ENCODE peak calls at places on chromosomes 4 and X, in seven cellular contexts. E, I, N, L, O, P and J are unnamed samples.

GRCh38 chr4:76585270-76585669 is 150.2 kb downstream of the SHROOM3 start:
- DNase-seq in E (no peak), I (no peak), N (no peak), L (no peak), O (no peak), P (no peak), J (no peak)

GRCh38 chrX:38804481-38805293 is 3.4 kb downstream of the MID1IP1 start:
- DNase-seq in E (peak; percentile 47), I (peak; percentile 48), N (peak; percentile 14), L (peak; percentile 5), O (peak; percentile 28), P (peak; percentile 41), J (no peak)

GRCh38 chrX:101409043-101409442 is 1.0 kb downstream of the HNRNPH2 start:
- DNase-seq in E (no peak), I (no peak), N (no peak), L (no peak), O (no peak), P (no peak), J (no peak)

GRCh38 chrX:1213971-1214370 is 1.5 kb upstream of the CRLF2 start:
- DNase-seq in E (no peak), I (no peak), N (no peak), L (no peak), O (no peak), P (no peak), J (no peak)

GRCh38 chrX:153342762-153343558 is 9.0 kb downstream of the ZNF275 start:
- DNase-seq in E (no peak), I (peak; percentile 32), N (no peak), L (no peak), O (no peak), P (no peak), J (no peak)

GRCh38 chrX:74922922-74923321 is 2.3 kb downstream of the NEXMIF start:
- DNase-seq in E (no peak), I (no peak), N (peak; percentile 45), L (no peak), O (no peak), P (no peak), J (peak; percentile 69)

GRCh38 chr4:183721207-183722081 is 62.4 kb downstream of the TRAPPC11 start:
- DNase-seq in E (peak; percentile 78), I (peak; percentile 64), N (peak; percentile 42), L (peak; percentile 41), O (no peak), P (no peak), J (no peak)

GRCh38 chr4:101198741-101199339 is 148.5 kb downstream of the PPP3CA start:
- DNase-seq in E (no peak), I (no peak), N (no peak), L (no peak), O (no peak), P (peak; percentile 95), J (no peak)

GRCh38 chrX:13669246-13669689 is 16.3 kb downstream of the TCEANC start:
- DNase-seq in E (peak; percentile 80), I (peak; percentile 67), N (peak; percentile 48), L (no peak), O (peak; percentile 97), P (no peak), J (peak; percentile 89)

GRCh38 chr4:100417565-100417964 is 100.3 kb downstream of the EMCN start:
- DNase-seq in E (no peak), I (peak; percentile 21), N (no peak), L (no peak), O (no peak), P (no peak), J (no peak)

GRCh38 chr4:119490335-119490734 is 138.3 kb downstream of the PDE5A start:
- DNase-seq in E (no peak), I (peak; percentile 7), N (no peak), L (no peak), O (peak; percentile 32), P (peak; percentile 19), J (no peak)

GRCh38 chrX:143581260-143581659 is 54.6 kb downstream of the SLITRK4 start:
- DNase-seq in E (no peak), I (no peak), N (no peak), L (no peak), O (no peak), P (no peak), J (no peak)

GRCh38 chr4:107945809-107946208 is 14.5 kb downstream of the CYP2U1 start:
- DNase-seq in E (no peak), I (no peak), N (no peak), L (no peak), O (no peak), P (no peak), J (no peak)

GRCh38 chrX:154460326-154460725 is 2.2 kb downstream of the PLXNA3 start:
- DNase-seq in E (no peak), I (no peak), N (no peak), L (no peak), O (no peak), P (no peak), J (no peak)

GRCh38 chr4:149296084-149296483 is 519.6 kb downstream of the IQCM start:
- DNase-seq in E (no peak), I (no peak), N (no peak), L (no peak), O (no peak), P (no peak), J (no peak)

GRCh38 chr4:5995901-5996623 is 22.2 kb downstream of the C4orf50 start:
- DNase-seq in E (no peak), I (peak; percentile 35), N (no peak), L (no peak), O (no peak), P (no peak), J (no peak)

GRCh38 chr4:28369504-28369903 is 1508.9 kb downstream of the STIM2 start:
- DNase-seq in E (no peak), I (no peak), N (no peak), L (no peak), O (no peak), P (no peak), J (no peak)

GRCh38 chrX:47518105-47518504 is 35.1 kb upstream of the ZNF41 start:
- DNase-seq in E (no peak), I (no peak), N (no peak), L (no peak), O (peak; percentile 54), P (no peak), J (no peak)

GRCh38 chrX:19064175-19064574 is 58.1 kb downstream of the ADGRG2 start:
- DNase-seq in E (no peak), I (no peak), N (no peak), L (no peak), O (peak; percentile 89), P (no peak), J (no peak)

GRCh38 chrX:70088281-70088680 is 26.0 kb downstream of the OTUD6A start:
- DNase-seq in E (no peak), I (no peak), N (no peak), L (no peak), O (no peak), P (no peak), J (no peak)

GRCh38 chrX:72735561-72735960 is 21.5 kb upstream of the PHKA1 start:
- DNase-seq in E (no peak), I (no peak), N (no peak), L (no peak), O (no peak), P (no peak), J (no peak)

GRCh38 chrX:2500091-2500680 is 590 bp downstream of the DHRSX start:
- DNase-seq in E (peak; percentile 54), I (no peak), N (peak; percentile 53), L (no peak), O (peak; percentile 52), P (no peak), J (no peak)

GRCh38 chrX:40581333-40581910 is 652 bp downstream of the ATP6AP2 start:
- DNase-seq in E (no peak), I (peak; percentile 50), N (no peak), L (peak; percentile 7), O (peak; percentile 13), P (no peak), J (no peak)

GRCh38 chr4:119105605-119106004 is 30.0 kb upstream of the MYOZ2 start:
- DNase-seq in E (no peak), I (no peak), N (no peak), L (no peak), O (no peak), P (no peak), J (no peak)

GRCh38 chr4:8639777-8640720 is 47.5 kb downstream of the CPZ start:
- DNase-seq in E (no peak), I (no peak), N (no peak), L (no peak), O (no peak), P (no peak), J (no peak)

GRCh38 chr4:3406021-3406420 is 35.7 kb upstream of the HGFAC start:
- DNase-seq in E (no peak), I (no peak), N (no peak), L (no peak), O (no peak), P (no peak), J (no peak)

GRCh38 chr4:80074059-80074458 is 1.0 kb upstream of the ANTXR2 start:
- DNase-seq in E (no peak), I (no peak), N (no peak), L (no peak), O (no peak), P (no peak), J (no peak)